ENCODE peak calls at places on chromosomes 12 and 14, in nine cellular contexts. Z is fibroblast of lung; W is stomach; P is DND-41; S is adrenal gland; N is HCT116; V is heart right ventricle; T is CD8-positive, alpha-beta memory T cell; R is PC-3. I is an unnamed sample.
A peak's percentile ranks its signal among the peaks of the same experiment; 100 is the strongest.

GRCh38 chr14:25111061-25111601 is 61.2 kb upstream of the STXBP6 start:
- DNase-seq in Z (peak; percentile 99), W (peak; percentile 49), P (no peak), S (no peak), N (no peak), V (peak; percentile 66), T (no peak), R (no peak), I (no peak)

GRCh38 chr14:25411933-25412757 is 362.2 kb upstream of the STXBP6 start:
- DNase-seq in Z (no peak), W (no peak), P (no peak), S (no peak), N (no peak), V (no peak), T (no peak), R (peak; percentile 7), I (no peak)

GRCh38 chr14:59427653-59428578 is 37.3 kb downstream of the GPR135 start:
- DNase-seq in Z (peak; percentile 58), W (no peak), P (no peak), S (peak; percentile 59), N (no peak), V (peak; percentile 77), T (no peak), R (no peak), I (no peak)

GRCh38 chr12:68445836-68446235 is 113.7 kb upstream of the MDM1 start:
- DNase-seq in Z (no peak), W (no peak), P (no peak), S (no peak), N (no peak), V (no peak), T (no peak), R (no peak), I (no peak)

GRCh38 chr14:96804821-96805374 is 7.7 kb downstream of the VRK1 start:
- DNase-seq in Z (no peak), W (no peak), P (no peak), S (no peak), N (no peak), V (no peak), T (no peak), R (no peak), I (no peak)

GRCh38 chr12:104605685-104606084 is 148.9 kb downstream of the CHST11 start:
- DNase-seq in Z (peak; percentile 36), W (no peak), P (no peak), S (peak; percentile 72), N (no peak), V (peak; percentile 60), T (no peak), R (no peak), I (no peak)

GRCh38 chr12:128976120-128976519 is 122.8 kb downstream of the GLT1D1 start:
- DNase-seq in Z (no peak), W (no peak), P (peak; percentile 55), S (no peak), N (no peak), V (no peak), T (no peak), R (peak; percentile 13), I (no peak)

GRCh38 chr12:80838708-80839107 is 99.0 kb downstream of the LIN7A start:
- DNase-seq in Z (peak; percentile 68), W (no peak), P (no peak), S (no peak), N (no peak), V (peak; percentile 11), T (no peak), R (no peak), I (no peak)

GRCh38 chr14:90755661-90756304 is 60.4 kb downstream of the TTC7B start:
- DNase-seq in Z (no peak), W (no peak), P (no peak), S (no peak), N (no peak), V (no peak), T (no peak), R (peak; percentile 40), I (no peak)

GRCh38 chr14:65134651-65135579 is 32.6 kb upstream of the MAX start:
- DNase-seq in Z (peak; percentile 62), W (no peak), P (peak; percentile 75), S (no peak), N (no peak), V (no peak), T (no peak), R (no peak), I (peak; percentile 38)

GRCh38 chr12:6768385-6769002 is 2.3 kb downstream of the PTMS start:
- DNase-seq in Z (peak; percentile 21), W (no peak), P (no peak), S (no peak), N (no peak), V (no peak), T (no peak), R (no peak), I (no peak)

GRCh38 chr14:64549805-64550538 is at the start of gene PPP1R36:
- DNase-seq in Z (peak; percentile 26), W (peak; percentile 69), P (no peak), S (no peak), N (no peak), V (no peak), T (peak; percentile 26), R (no peak), I (peak; percentile 42)

GRCh38 chr14:81169711-81170103 is 51.1 kb downstream of the GTF2A1 start:
- DNase-seq in Z (no peak), W (peak; percentile 58), P (no peak), S (peak; percentile 72), N (no peak), V (peak; percentile 74), T (peak; percentile 5), R (peak; percentile 15), I (no peak)

GRCh38 chr12:108605000-108605689 is 7.3 kb upstream of the TMEM119 start:
- DNase-seq in Z (no peak), W (no peak), P (no peak), S (peak; percentile 66), N (no peak), V (no peak), T (no peak), R (no peak), I (no peak)

GRCh38 chr12:42574879-42575278 is 14.7 kb downstream of the PRICKLE1 start:
- DNase-seq in Z (no peak), W (no peak), P (no peak), S (no peak), N (no peak), V (no peak), T (no peak), R (no peak), I (no peak)

GRCh38 chr14:105347587-105347968 is 33.0 kb downstream of the PACS2 start:
- DNase-seq in Z (no peak), W (no peak), P (no peak), S (no peak), N (no peak), V (no peak), T (no peak), R (no peak), I (no peak)

GRCh38 chr12:47281667-47282171 is 202.0 kb upstream of the AMIGO2 start:
- DNase-seq in Z (peak; percentile 82), W (no peak), P (no peak), S (no peak), N (no peak), V (peak; percentile 6), T (no peak), R (peak; percentile 49), I (no peak)

GRCh38 chr14:75495399-75495798 is 26.9 kb upstream of the BATF start:
- DNase-seq in Z (no peak), W (no peak), P (no peak), S (no peak), N (no peak), V (no peak), T (no peak), R (no peak), I (no peak)
- H3K4me1 ChIP-seq in Z (no peaks in the 10 kb centered on the region), W (no peaks in the 10 kb centered on the region), P (no peaks in the 10 kb centered on the region), S (peaks cover 6% of the 10 kb centered on the region), N (no peaks in the 10 kb centered on the region), V (no peaks in the 10 kb centered on the region), T (peaks cover 7% of the 10 kb centered on the region), R (no peaks in the 10 kb centered on the region), I (no peaks in the 10 kb centered on the region)

DNA sequence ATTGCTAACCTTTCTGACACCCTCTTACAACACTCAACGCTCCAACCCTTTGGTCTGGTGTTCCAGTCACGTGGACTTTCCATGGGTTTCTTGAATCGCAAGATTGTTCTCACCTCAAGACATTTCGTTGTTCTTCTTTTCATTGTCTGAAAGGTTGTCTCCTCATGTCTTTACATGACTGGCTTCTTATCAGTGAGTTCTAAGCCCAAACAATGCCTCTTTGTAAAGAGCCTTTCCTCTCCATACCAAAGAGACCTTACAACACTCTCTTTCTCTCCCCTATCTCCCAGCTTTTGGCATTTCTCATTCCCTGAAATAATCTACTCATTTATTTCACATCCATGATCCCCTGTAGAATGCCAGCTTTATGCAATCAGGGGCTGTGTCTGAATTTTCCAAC is 1144.8 kb downstream of the AACS start:
- DNase-seq in Z (no peak), W (no peak), P (no peak), S (no peak), N (no peak), V (no peak), T (no peak), R (no peak), I (no peak)
- H3K4me3 ChIP-seq in Z (no peak overlapping the region), W (no peak overlapping the region), P (no peak overlapping the region), S (no peak overlapping the region), N (no peak overlapping the region), V (no peak overlapping the region), T (no peak overlapping the region), R (no peak overlapping the region), I (no peak overlapping the region)

DNA sequence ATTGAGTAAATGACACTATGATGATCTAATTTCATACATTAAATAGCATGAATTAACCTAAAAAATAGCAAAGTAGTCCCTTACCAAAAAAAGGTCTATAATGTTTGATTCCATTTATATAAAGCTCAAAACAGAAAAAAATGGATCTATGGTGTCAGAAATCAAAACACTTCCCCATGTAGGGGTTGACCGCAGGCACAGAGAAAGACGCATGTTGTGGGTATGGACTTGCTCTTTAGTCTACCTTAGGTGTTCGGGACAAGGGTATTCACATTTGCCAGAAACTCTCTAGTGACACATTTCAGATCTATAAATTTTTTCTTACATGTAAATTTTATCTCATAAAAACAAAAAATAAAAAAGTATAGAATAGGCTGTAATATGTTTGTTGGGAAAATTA is 1262.9 kb downstream of the TMEM121 start:
- DNase-seq in Z (no peak), W (no peak), P (no peak), S (no peak), N (no peak), V (no peak), T (no peak), R (no peak), I (no peak)
- H3K4me1 ChIP-seq in Z (no peaks in the 10 kb centered on the region), W (no peaks in the 10 kb centered on the region), P (peaks cover 42% of the 10 kb centered on the region), S (no peaks in the 10 kb centered on the region), N (no peaks in the 10 kb centered on the region), V (no peaks in the 10 kb centered on the region), T (peaks cover 4% of the 10 kb centered on the region), R (no peaks in the 10 kb centered on the region), I (peaks cover 5% of the 10 kb centered on the region)

DNA sequence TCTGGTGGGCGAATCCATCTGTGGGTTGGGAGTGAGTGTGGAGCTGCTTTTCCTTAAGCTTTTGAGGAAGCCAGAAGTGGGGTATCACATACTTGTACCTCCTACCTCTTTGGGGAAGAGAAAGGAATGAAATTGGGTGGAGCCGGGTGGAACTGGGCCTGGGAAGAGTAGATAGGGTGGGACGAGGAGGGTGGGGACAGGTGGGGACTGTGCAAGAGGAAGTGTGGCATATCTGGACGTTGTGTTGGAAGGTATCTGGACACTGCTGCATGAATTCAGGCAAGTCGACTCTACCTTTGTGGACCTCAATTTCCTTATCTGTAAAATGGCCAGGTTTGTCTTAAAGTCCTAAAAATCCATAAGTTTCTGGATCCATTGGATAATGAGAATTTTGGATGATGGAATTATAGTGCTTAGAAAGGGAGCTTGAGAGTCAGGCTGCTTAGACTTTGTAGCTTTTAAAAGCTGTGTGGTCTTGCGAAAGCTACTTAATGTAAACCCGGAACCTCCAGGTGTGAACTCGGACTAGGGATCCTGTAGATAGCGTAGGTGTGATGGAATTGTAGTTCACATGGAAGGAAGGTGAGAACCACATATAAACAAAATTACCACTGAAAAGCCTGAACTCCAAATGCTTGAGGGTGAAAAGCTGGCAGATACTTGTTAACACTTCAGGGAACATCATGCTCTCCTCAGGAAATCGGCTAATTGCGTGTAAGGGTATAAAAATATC is 2.1 kb downstream of the VRTN start:
- DNase-seq in Z (no peak), W (no peak), P (no peak), S (no peak), N (no peak), V (no peak), T (no peak), R (no peak), I (no peak)
- H3K4me3 ChIP-seq in Z (no peak overlapping the region), W (no peak overlapping the region), P (no peak overlapping the region), S (no peak overlapping the region), N (no peak overlapping the region), V (no peak overlapping the region), T (no peak overlapping the region), R (no peak overlapping the region), I (no peak overlapping the region)